ENCODE peak calls at places on chromosomes 7 and 10, in four cellular contexts. U is lung, V is heart left ventricle, A is neural progenitor cell. O is an unnamed sample.

GRCh38 chr7:44748948-44749731 is 493 bp downstream of the ZMIZ2 start:
- DNase-seq in U (no peak), A (peak; percentile 53), V (peak; percentile 47), O (peak; percentile 36)

GRCh38 chr10:129888784-129889616 is 75.1 kb downstream of the EBF3 start:
- DNase-seq in A (peak; percentile 80), U (no peak), V (peak; percentile 84), O (peak; percentile 38)

GRCh38 chr7:39509912-39510311 is 56.3 kb upstream of the YAE1 start:
- DNase-seq in U (no peak), V (no peak), A (no peak), O (no peak)

GRCh38 chr7:55194522-55194921 is 170.6 kb upstream of the LANCL2 start:
- DNase-seq in U (peak; percentile 48), V (no peak), A (no peak), O (peak; percentile 95)

GRCh38 chr7:41774966-41775365 is 72.1 kb upstream of the INHBA start:
- DNase-seq in A (no peak), U (no peak), V (no peak), O (no peak)

GRCh38 chr10:121841862-121842261 is 86.0 kb downstream of the ATE1 start:
- DNase-seq in U (no peak), A (no peak), V (no peak), O (no peak)

GRCh38 chr7:103944230-103944900 is 45.1 kb downstream of the RELN start:
- DNase-seq in V (no peak), U (no peak), A (no peak), O (no peak)

GRCh38 chr10:93947055-93947454 is 46.7 kb upstream of the PLCE1 start:
- DNase-seq in V (no peak), U (no peak), A (peak; percentile 21), O (peak; percentile 71)

GRCh38 chr7:133290676-133291332 is 37.9 kb downstream of the EXOC4 start:
- DNase-seq in A (no peak), U (no peak), V (no peak), O (no peak)

GRCh38 chr7:5423844-5424688 is 432 bp upstream of the TNRC18 start:
- DNase-seq in A (peak; percentile 98), U (peak; percentile 96), V (peak; percentile 94), O (peak; percentile 95)

GRCh38 chr10:73956476-73957338 is 41.2 kb upstream of the VCL start:
- DNase-seq in V (no peak), U (no peak), A (no peak), O (peak; percentile 76)

GRCh38 chr7:100867040-100867795 is at the start of gene TRIP6:
- DNase-seq in U (peak; percentile 93), V (peak; percentile 90), A (peak; percentile 91), O (peak; percentile 94)

GRCh38 chr10:73408978-73409521 is 4.8 kb downstream of the ANXA7 start:
- DNase-seq in U (no peak), V (no peak), A (no peak), O (no peak)

GRCh38 chr7:39827571-39827970 is 122.5 kb upstream of the CDK13 start:
- DNase-seq in V (no peak), U (no peak), A (no peak), O (no peak)

GRCh38 chr10:126315471-126316177 is 72.7 kb downstream of the ADAM12 start:
- DNase-seq in V (no peak), A (no peak), U (no peak), O (no peak)

GRCh38 chr10:83541096-83541495 is 598.2 kb upstream of the GHITM start:
- DNase-seq in U (no peak), A (no peak), V (no peak), O (no peak)

GRCh38 chr7:2508327-2509231 is 11.0 kb upstream of the LFNG start:
- DNase-seq in A (peak; percentile 48), V (no peak), U (no peak), O (peak; percentile 24)

GRCh38 chr10:112298581-112298980 is 15.4 kb downstream of the TECTB start:
- DNase-seq in A (no peak), U (no peak), V (no peak), O (peak; percentile 88)

GRCh38 chr7:77425151-77426051 is 9.3 kb upstream of the GSAP start:
- DNase-seq in V (no peak), U (no peak), A (peak; percentile 77), O (no peak)

GRCh38 chr10:97731346-97732051 is 5.4 kb upstream of the ZFYVE27 start:
- DNase-seq in U (peak; percentile 73), V (no peak), A (peak; percentile 80), O (peak; percentile 75)

GRCh38 chr7:424961-425793 is 94.5 kb downstream of the PDGFA start:
- DNase-seq in U (no peak), V (peak; percentile 61), A (no peak), O (no peak)
- H3K27ac ChIP-seq in U (no peak overlapping the region), V (no peak overlapping the region), A (no peak overlapping the region), O (no peak overlapping the region)

GRCh38 chr10:29204119-29204518 is 84.8 kb upstream of the LYZL1 start:
- DNase-seq in U (no peak), A (peak; percentile 77), V (no peak), O (no peak)
- H3K27me3 ChIP-seq in U (no peaks in the 10 kb centered on the region), A (no peaks in the 10 kb centered on the region), V (no peaks in the 10 kb centered on the region), O (no peaks in the 10 kb centered on the region)

GRCh38 chr10:120749032-120749431 is 102.1 kb upstream of the WDR11 start:
- DNase-seq in U (no peak), V (no peak), A (no peak), O (no peak)

GRCh38 chr10:120755771-120756170 is 95.4 kb upstream of the WDR11 start:
- DNase-seq in V (no peak), A (no peak), U (no peak), O (no peak)

GRCh38 chr10:120746016-120746755 is 105.0 kb upstream of the WDR11 start:
- DNase-seq in A (no peak), U (no peak), V (no peak), O (no peak)

GRCh38 chr10:120750167-120750566 is 101.0 kb upstream of the WDR11 start:
- DNase-seq in V (no peak), U (no peak), A (no peak), O (no peak)
- H3K27ac ChIP-seq in V (no peak overlapping the region), U (no peak overlapping the region), A (no peak overlapping the region), O (no peak overlapping the region)

GRCh38 chr10:123581656-123582055 is 84.5 kb upstream of the GPR26 start:
- DNase-seq in U (no peak), A (no peak), V (no peak), O (no peak)

GRCh38 chr10:123584419-123584775 is 81.8 kb upstream of the GPR26 start:
- DNase-seq in U (no peak), V (no peak), A (no peak), O (no peak)

GRCh38 chr10:123583639-123584418 is 82.3 kb upstream of the GPR26 start:
- DNase-seq in A (peak; percentile 92), U (peak; percentile 82), V (peak; percentile 81), O (peak; percentile 96)

GRCh38 chr10:123580426-123580825 is 85.7 kb upstream of the GPR26 start:
- DNase-seq in A (no peak), U (no peak), V (no peak), O (no peak)

GRCh38 chr10:123582084-123582989 is 83.8 kb upstream of the GPR26 start:
- DNase-seq in U (peak; percentile 78), A (peak; percentile 89), V (peak; percentile 77), O (peak; percentile 75)
- H3K27me3 ChIP-seq in U (no peaks in the 10 kb centered on the region), A (peaks cover 23% of the 10 kb centered on the region), V (no peaks in the 10 kb centered on the region), O (no peaks in the 10 kb centered on the region)

GRCh38 chr10:71761105-71761511 is 12.2 kb downstream of the VSIR start:
- DNase-seq in V (peak; percentile 20), U (no peak), A (no peak), O (no peak)
- H3K27ac ChIP-seq in V (no peak overlapping the region), U (no peak overlapping the region), A (no peak overlapping the region), O (no peak overlapping the region)

GRCh38 chr7:97025983-97026704 is 1.5 kb upstream of the DLX5 start:
- DNase-seq in A (peak; percentile 53), U (no peak), V (no peak), O (no peak)

GRCh38 chr7:97026705-97027426 is 2.2 kb upstream of the DLX5 start:
- DNase-seq in U (no peak), A (peak; percentile 27), V (no peak), O (no peak)

GRCh38 chr7:97022451-97023306 is 2.0 kb downstream of the DLX5 start:
- DNase-seq in V (no peak), U (no peak), A (peak; percentile 39), O (no peak)

GRCh38 chr7:97025130-97025499 is 484 bp upstream of the DLX5 start:
- DNase-seq in V (no peak), A (no peak), U (no peak), O (no peak)

DNA sequence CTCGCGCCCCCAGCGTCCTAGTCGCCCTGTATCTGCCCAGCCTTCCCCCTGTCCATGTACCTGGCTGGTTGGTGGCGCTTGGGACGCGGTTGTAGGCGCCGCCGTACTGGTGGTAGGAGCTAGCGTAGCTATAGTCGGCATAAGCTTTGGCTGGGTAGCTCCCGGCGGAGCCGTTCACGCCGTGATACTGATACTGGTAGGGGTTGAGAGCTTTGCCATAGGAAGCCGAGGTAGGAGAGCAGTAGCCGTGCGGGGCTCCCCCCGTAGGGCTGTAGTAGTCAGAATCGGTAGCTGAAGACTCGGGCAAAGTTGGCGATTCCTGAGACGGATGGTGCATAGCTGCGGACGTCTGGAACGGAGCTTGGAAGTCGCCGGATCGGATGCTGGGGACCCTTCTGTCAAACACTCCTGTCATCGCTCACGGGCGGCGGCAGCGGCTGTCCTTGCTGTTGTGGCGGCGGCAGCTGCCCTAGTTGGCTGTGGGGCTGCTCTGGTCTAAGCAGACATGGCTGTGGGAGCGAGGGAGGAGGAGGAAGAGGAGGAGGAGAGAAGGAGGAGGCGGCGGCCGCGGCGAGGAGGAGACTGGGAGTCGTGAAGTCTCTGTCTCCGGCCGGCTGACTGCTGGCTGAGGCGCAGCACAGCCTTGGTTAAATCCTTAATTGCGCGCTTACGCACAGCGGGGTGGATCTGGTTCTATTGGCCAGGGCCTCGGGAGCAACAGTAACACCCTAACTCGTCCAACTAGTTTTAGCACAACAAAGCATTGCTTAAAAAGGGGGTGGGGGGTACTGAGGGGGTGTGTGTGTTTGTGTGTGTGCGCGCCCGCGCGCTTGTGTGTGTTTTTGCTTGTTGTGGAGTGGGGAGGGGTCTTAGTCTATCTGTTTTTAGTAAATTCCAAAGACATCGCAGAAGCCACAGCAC is at the start of gene DLX5:
- DNase-seq in A (peak; percentile 90), U (no peak), V (peak; percentile 65), O (peak; percentile 24)
- H3K27me3 ChIP-seq in A (peaks cover 100% of the 10 kb centered on the region), U (peaks cover 4% of the 10 kb centered on the region), V (peaks cover 25% of the 10 kb centered on the region), O (peaks cover 30% of the 10 kb centered on the region)

GRCh38 chr7:145398758-145399157 is 562.9 kb upstream of the TPK1 start:
- DNase-seq in V (no peak), A (peak; percentile 62), U (no peak), O (no peak)
- H3K27ac ChIP-seq in V (no peak overlapping the region), A (no peak overlapping the region), U (no peak overlapping the region), O (no peak overlapping the region)

GRCh38 chr10:101140084-101140949 is 9.2 kb downstream of the TLX1 start:
- DNase-seq in U (no peak), V (no peak), A (no peak), O (no peak)
- H3K27me3 ChIP-seq in U (peaks cover 8% of the 10 kb centered on the region), V (peaks cover 75% of the 10 kb centered on the region), A (peaks cover 100% of the 10 kb centered on the region), O (peaks cover 44% of the 10 kb centered on the region)

GRCh38 chr7:107606303-107606702 is 26.3 kb downstream of the BCAP29 start:
- DNase-seq in V (no peak), A (no peak), U (no peak), O (no peak)

GRCh38 chr7:107609861-107610260 is 29.8 kb downstream of the BCAP29 start:
- DNase-seq in U (no peak), A (no peak), V (no peak), O (no peak)

GRCh38 chr7:107613439-107613838 is 33.4 kb downstream of the BCAP29 start:
- DNase-seq in A (no peak), U (no peak), V (no peak), O (no peak)

GRCh38 chr7:107613948-107614347 is 33.9 kb downstream of the BCAP29 start:
- DNase-seq in A (no peak), U (no peak), V (no peak), O (no peak)

GRCh38 chr7:107610353-107610752 is 30.3 kb downstream of the BCAP29 start:
- DNase-seq in V (no peak), A (no peak), U (no peak), O (no peak)
- H3K27ac ChIP-seq in V (peak overlapping the region; percentile 54), A (no peak overlapping the region), U (peak overlapping the region; percentile 33), O (no peak overlapping the region)

O was measured in thyroid gland.